ENCODE peak calls at places on chromosomes 6 and 20, in four cellular contexts. One of them, this sample, is unnamed.

GRCh38 chr6:144477396-144477795 is 192.3 kb downstream of the UTRN start:
- DNase-seq in DND-41: no peak
- DNase-seq in lung: no peak
- DNase-seq in endothelial cell of umbilical vein: no peak
- DNase-seq in this sample: no peak

GRCh38 chr6:44064089-44064947 is 62.9 kb downstream of the MRPL14 start:
- DNase-seq in endothelial cell of umbilical vein: peak
- DNase-seq in lung: peak
- DNase-seq in DND-41: no peak
- DNase-seq in this sample: no peak

GRCh38 chr6:73566954-73567591 is 46.2 kb upstream of the EEF1A1 start:
- DNase-seq in endothelial cell of umbilical vein: peak
- DNase-seq in DND-41: no peak
- DNase-seq in lung: peak
- DNase-seq in this sample: peak

GRCh38 chr6:54913211-54913610 is 66.6 kb downstream of the FAM83B start:
- DNase-seq in endothelial cell of umbilical vein: no peak
- DNase-seq in DND-41: no peak
- DNase-seq in lung: no peak
- DNase-seq in this sample: no peak

GRCh38 chr20:64119681-64120341 is 12.4 kb upstream of the NPBWR2 start:
- DNase-seq in endothelial cell of umbilical vein: peak
- DNase-seq in DND-41: no peak
- DNase-seq in lung: no peak
- DNase-seq in this sample: no peak

GRCh38 chr20:52405417-52405816 is 213.8 kb upstream of the ZFP64 start:
- DNase-seq in lung: no peak
- DNase-seq in endothelial cell of umbilical vein: no peak
- DNase-seq in DND-41: no peak
- DNase-seq in this sample: no peak

GRCh38 chr20:35312348-35312747 is 20.1 kb upstream of the FAM83C start:
- DNase-seq in endothelial cell of umbilical vein: peak
- DNase-seq in DND-41: no peak
- DNase-seq in lung: no peak
- DNase-seq in this sample: no peak

GRCh38 chr20:62208805-62209755 is 11.0 kb downstream of the HRH3 start:
- DNase-seq in endothelial cell of umbilical vein: no peak
- DNase-seq in lung: no peak
- DNase-seq in DND-41: no peak
- DNase-seq in this sample: no peak

GRCh38 chr20:19743650-19744015 is 14.4 kb upstream of the RIN2 start:
- DNase-seq in DND-41: no peak
- DNase-seq in lung: no peak
- DNase-seq in endothelial cell of umbilical vein: no peak
- DNase-seq in this sample: no peak

GRCh38 chr6:133092771-133093170 is 148.4 kb upstream of the EYA4 start:
- DNase-seq in endothelial cell of umbilical vein: no peak
- DNase-seq in lung: no peak
- DNase-seq in DND-41: peak
- DNase-seq in this sample: no peak

GRCh38 chr6:109165392-109165964 is 70.2 kb downstream of the CEP57L1 start:
- DNase-seq in endothelial cell of umbilical vein: peak
- DNase-seq in lung: no peak
- DNase-seq in DND-41: no peak
- DNase-seq in this sample: peak

GRCh38 chr6:24720131-24720603 is 1.2 kb upstream of the C6orf62 start:
- DNase-seq in DND-41: peak
- DNase-seq in endothelial cell of umbilical vein: peak
- DNase-seq in lung: peak
- DNase-seq in this sample: peak

GRCh38 chr6:84027340-84028183 is 6.0 kb upstream of the MRAP2 start:
- DNase-seq in endothelial cell of umbilical vein: peak
- DNase-seq in DND-41: no peak
- DNase-seq in lung: no peak
- DNase-seq in this sample: peak

GRCh38 chr6:16229710-16230109 is 8.7 kb upstream of the GMPR start:
- DNase-seq in lung: no peak
- DNase-seq in endothelial cell of umbilical vein: no peak
- DNase-seq in DND-41: no peak
- DNase-seq in this sample: no peak

GRCh38 chr20:2817891-2818595 is 1.9 kb downstream of the TMEM239 start:
- DNase-seq in endothelial cell of umbilical vein: no peak
- DNase-seq in lung: no peak
- DNase-seq in DND-41: peak
- DNase-seq in this sample: no peak

GRCh38 chr6:52227495-52227894 is 16.8 kb downstream of the IL17F start:
- DNase-seq in endothelial cell of umbilical vein: no peak
- DNase-seq in DND-41: peak
- DNase-seq in lung: no peak
- DNase-seq in this sample: no peak

GRCh38 chr6:45387236-45387635 is 9.5 kb upstream of the SUPT3H start:
- DNase-seq in lung: no peak
- DNase-seq in DND-41: no peak
- DNase-seq in endothelial cell of umbilical vein: no peak
- DNase-seq in this sample: no peak

GRCh38 chr6:104953410-104953953 is 3.4 kb upstream of the LIN28B start:
- DNase-seq in endothelial cell of umbilical vein: no peak
- DNase-seq in lung: no peak
- DNase-seq in DND-41: no peak
- DNase-seq in this sample: no peak

GRCh38 chr6:34246563-34247391 is 2.0 kb downstream of the SMIM29 start:
- DNase-seq in DND-41: peak
- DNase-seq in endothelial cell of umbilical vein: peak
- DNase-seq in lung: no peak
- DNase-seq in this sample: no peak

GRCh38 chr20:31897541-31897940 is 27.1 kb downstream of the TTLL9 start:
- DNase-seq in DND-41: no peak
- DNase-seq in endothelial cell of umbilical vein: no peak
- DNase-seq in lung: no peak
- DNase-seq in this sample: no peak

GRCh38 chr6:42104807-42105713 is 37.4 kb downstream of the C6orf132 start:
- DNase-seq in DND-41: no peak
- DNase-seq in lung: no peak
- DNase-seq in endothelial cell of umbilical vein: no peak
- DNase-seq in this sample: no peak

GRCh38 chr20:37335642-37336368 is 10.1 kb upstream of the SRC start:
- DNase-seq in endothelial cell of umbilical vein: no peak
- DNase-seq in DND-41: no peak
- DNase-seq in lung: no peak
- DNase-seq in this sample: peak

GRCh38 chr6:23446394-23447001 is 679.5 kb upstream of the NRSN1 start:
- DNase-seq in endothelial cell of umbilical vein: peak
- DNase-seq in lung: no peak
- DNase-seq in DND-41: no peak
- DNase-seq in this sample: no peak

GRCh38 chr6:89818977-89819335 is 638 bp downstream of the MDN1 start:
- DNase-seq in DND-41: no peak
- DNase-seq in lung: peak
- DNase-seq in endothelial cell of umbilical vein: peak
- DNase-seq in this sample: peak

GRCh38 chr6:131250121-131250520 is 114.9 kb downstream of the AKAP7 start:
- DNase-seq in endothelial cell of umbilical vein: peak
- DNase-seq in lung: peak
- DNase-seq in DND-41: peak
- DNase-seq in this sample: peak

DNA sequence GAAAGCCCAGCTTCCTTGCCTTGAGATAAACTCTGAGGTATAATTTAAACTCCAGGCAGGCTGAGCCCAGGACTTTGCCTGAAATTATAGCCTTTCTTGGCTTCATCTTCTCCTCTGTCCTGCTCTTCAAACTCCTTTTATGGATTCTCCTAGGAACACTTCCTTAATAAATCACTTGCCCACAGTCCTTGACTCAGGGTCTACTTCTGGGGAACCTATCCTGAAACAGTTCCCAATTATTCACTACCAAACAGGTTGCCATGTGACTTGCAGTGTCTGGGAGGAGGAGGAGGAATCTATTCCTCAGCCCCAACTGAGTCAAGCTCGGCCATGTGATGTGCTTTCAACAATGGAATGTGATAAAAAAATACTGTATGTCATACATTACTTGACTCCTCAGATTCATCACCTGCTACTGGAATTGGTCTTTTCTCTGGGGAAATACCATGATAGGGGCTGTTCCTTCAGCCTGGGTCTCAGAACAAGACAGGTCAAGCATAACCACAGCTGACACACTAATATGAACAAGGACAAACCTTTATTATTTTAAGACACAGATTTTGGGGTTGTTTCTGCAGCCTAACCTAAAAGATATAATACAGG is 20.5 kb upstream of the CDKN1A start:
- DNase-seq in DND-41: no peak
- DNase-seq in lung: no peak
- DNase-seq in endothelial cell of umbilical vein: no peak
- DNase-seq in this sample: no peak
- H3K27ac ChIP-seq in DND-41: no peak
- H3K27ac ChIP-seq in lung: no peak
- H3K27ac ChIP-seq in endothelial cell of umbilical vein: no peak
- H3K27ac ChIP-seq in this sample: no peak

GRCh38 chr6:142943746-142944125 is 1.2 kb downstream of the HIVEP2 start:
- DNase-seq in DND-41: peak
- DNase-seq in lung: no peak
- DNase-seq in endothelial cell of umbilical vein: peak
- DNase-seq in this sample: peak
- H3K27ac ChIP-seq in DND-41: peak
- H3K27ac ChIP-seq in lung: peak
- H3K27ac ChIP-seq in endothelial cell of umbilical vein: peak
- H3K27ac ChIP-seq in this sample: peak

GRCh38 chr20:49540232-49540620 is 27.7 kb downstream of the PTGIS start:
- DNase-seq in DND-41: no peak
- DNase-seq in lung: no peak
- DNase-seq in endothelial cell of umbilical vein: no peak
- DNase-seq in this sample: no peak

GRCh38 chr20:49541733-49542513 is 26.0 kb downstream of the PTGIS start:
- DNase-seq in endothelial cell of umbilical vein: peak
- DNase-seq in DND-41: peak
- DNase-seq in lung: peak
- DNase-seq in this sample: peak

GRCh38 chr20:49539481-49540231 is 28.3 kb downstream of the PTGIS start:
- DNase-seq in endothelial cell of umbilical vein: no peak
- DNase-seq in DND-41: no peak
- DNase-seq in lung: no peak
- DNase-seq in this sample: no peak

GRCh38 chr20:49542514-49542991 is 25.4 kb downstream of the PTGIS start:
- DNase-seq in endothelial cell of umbilical vein: no peak
- DNase-seq in lung: no peak
- DNase-seq in DND-41: no peak
- DNase-seq in this sample: no peak

DNA sequence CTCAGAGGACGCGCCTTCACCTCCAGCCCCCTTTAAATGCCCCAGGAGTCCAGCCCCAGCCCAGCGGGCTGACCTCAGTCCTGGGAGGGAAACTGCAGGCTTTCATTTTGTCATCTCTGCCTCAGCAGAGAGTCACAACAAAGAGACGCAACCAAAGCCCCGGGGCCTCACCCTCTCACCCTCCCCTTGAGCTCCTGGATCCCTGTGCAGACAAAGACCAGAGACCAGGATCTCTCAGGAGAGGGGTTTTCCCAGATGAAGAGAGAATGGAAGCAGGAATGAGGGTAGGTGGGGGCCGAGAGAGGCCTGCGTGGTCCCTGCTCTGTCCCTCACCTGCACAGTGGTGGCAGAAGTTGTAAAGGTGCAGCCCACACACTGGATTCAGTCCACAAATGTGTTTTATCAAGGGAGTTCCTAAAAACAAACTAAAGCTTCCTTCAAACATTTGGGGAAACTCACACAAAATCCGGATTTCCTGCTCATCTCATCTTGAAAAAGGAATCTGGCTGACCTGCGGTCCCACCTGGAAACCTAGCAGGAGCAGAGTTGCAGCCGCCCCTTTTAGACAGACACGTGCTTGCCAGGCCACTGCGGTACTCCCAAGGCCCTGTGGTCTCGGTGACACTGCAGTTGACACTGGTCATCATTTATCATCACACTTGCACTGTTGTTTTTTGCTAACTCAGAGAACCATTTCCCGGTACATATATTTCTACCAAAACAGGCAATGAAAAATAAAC is 27.1 kb downstream of the PTGIS start:
- DNase-seq in endothelial cell of umbilical vein: no peak
- DNase-seq in DND-41: no peak
- DNase-seq in lung: no peak
- DNase-seq in this sample: no peak
- H3K27ac ChIP-seq in endothelial cell of umbilical vein: no peak
- H3K27ac ChIP-seq in DND-41: no peak
- H3K27ac ChIP-seq in lung: no peak
- H3K27ac ChIP-seq in this sample: no peak

DNA sequence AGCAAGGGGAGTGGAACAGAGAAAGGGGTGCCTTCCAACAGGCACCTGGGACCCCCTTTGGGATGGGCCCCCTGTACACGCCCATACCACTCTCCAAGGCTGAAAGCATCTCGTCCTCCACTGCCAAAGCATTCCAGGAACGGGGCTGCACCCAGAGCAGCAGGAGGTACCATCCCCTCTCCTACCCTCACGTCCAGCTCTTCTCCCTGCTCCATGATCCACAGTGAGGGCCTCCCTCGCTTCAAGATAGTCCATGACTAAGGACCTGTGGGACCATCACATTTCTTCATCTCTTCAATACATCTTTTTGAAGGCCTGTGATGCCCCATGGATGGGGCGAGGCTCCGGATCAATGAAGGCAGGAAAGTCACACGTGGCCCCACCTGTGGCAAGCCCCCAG is 209.9 kb downstream of the ANKRD60 start:
- DNase-seq in endothelial cell of umbilical vein: no peak
- DNase-seq in lung: no peak
- DNase-seq in DND-41: no peak
- DNase-seq in this sample: no peak
- H3K27ac ChIP-seq in endothelial cell of umbilical vein: no peak
- H3K27ac ChIP-seq in lung: no peak
- H3K27ac ChIP-seq in DND-41: no peak
- H3K27ac ChIP-seq in this sample: peak

This sample was measured in small intestine.